ENCODE peak calls at places on chromosomes 11 and 22, in seven cellular contexts. X is GM20000; L is GM12891; I is activated CD4-positive, alpha-beta T cell treated with anti-CD3 and anti-CD28 coated beads, Interleukin-2, amount 50 U/mL, for 1 hour; J is stomach; K is ureter; P is HT1080. E is an unnamed sample.
A peak's percentile ranks its signal among the peaks of the same experiment; 100 is the strongest.

GRCh38 chr22:32106930-32107329 is 52.2 kb downstream of the C22orf42 start:
- DNase-seq in X (peak; percentile 25), L (no peak), I (peak; percentile 5), J (no peak), K (no peak), P (no peak), E (no peak)

GRCh38 chr11:123659311-123659710 is 4.9 kb upstream of the SCN3B start:
- DNase-seq in X (no peak), L (no peak), I (no peak), J (no peak), K (no peak), P (no peak), E (no peak)

GRCh38 chr11:76026862-76027261 is 179.4 kb downstream of the WNT11 start:
- DNase-seq in X (no peak), L (no peak), I (no peak), J (no peak), K (no peak), P (no peak), E (no peak)

GRCh38 chr22:30043181-30043580 is 37.1 kb upstream of the HORMAD2 start:
- DNase-seq in X (no peak), L (no peak), I (no peak), J (no peak), K (no peak), P (no peak), E (no peak)

GRCh38 chr22:30038219-30038618 is 42.0 kb upstream of the HORMAD2 start:
- DNase-seq in X (no peak), L (no peak), I (no peak), J (peak; percentile 64), K (no peak), P (no peak), E (no peak)

GRCh38 chr22:31244943-31245451 is 32.9 kb downstream of the LIMK2 start:
- DNase-seq in X (no peak), L (no peak), I (no peak), J (no peak), K (no peak), P (no peak), E (no peak)

GRCh38 chr11:126115820-126116319 is 53.2 kb upstream of the CDON start:
- DNase-seq in X (no peak), L (no peak), I (no peak), J (peak; percentile 85), K (peak; percentile 80), P (peak; percentile 29), E (peak; percentile 84)

GRCh38 chr11:11157201-11157600 is 195.8 kb downstream of the CSNK2A3 start:
- DNase-seq in X (no peak), L (peak; percentile 11), I (peak; percentile 70), J (no peak), K (no peak), P (peak; percentile 30), E (no peak)

GRCh38 chr11:41665633-41666032 is 206.2 kb upstream of the LRRC4C start:
- DNase-seq in X (no peak), L (no peak), I (no peak), J (no peak), K (no peak), P (no peak), E (no peak)

GRCh38 chr11:1437500-1437899 is 47.8 kb downstream of the BRSK2 start:
- DNase-seq in X (no peak), L (no peak), I (no peak), J (peak; percentile 83), K (no peak), P (no peak), E (no peak)

GRCh38 chr22:29567338-29567737 is 13.6 kb downstream of the NIPSNAP1 start:
- DNase-seq in X (no peak), L (no peak), I (no peak), J (no peak), K (no peak), P (no peak), E (no peak)

GRCh38 chr22:49448546-49448945 is 379.1 kb downstream of the BRD1 start:
- DNase-seq in X (no peak), L (no peak), I (no peak), J (no peak), K (no peak), P (no peak), E (no peak)

GRCh38 chr11:128324531-128325141 is 262.7 kb downstream of the ETS1 start:
- DNase-seq in X (no peak), L (no peak), I (peak; percentile 74), J (no peak), K (no peak), P (no peak), E (no peak)

GRCh38 chr11:47913569-47914244 is 65.6 kb upstream of the NUP160 start:
- DNase-seq in X (no peak), L (no peak), I (no peak), J (no peak), K (no peak), P (no peak), E (no peak)

GRCh38 chr11:75281469-75282095 is 41.0 kb downstream of the TPBGL start:
- DNase-seq in X (no peak), L (no peak), I (no peak), J (no peak), K (no peak), P (no peak), E (no peak)

GRCh38 chr22:50544078-50544745 is 1.5 kb upstream of the KLHDC7B start:
- DNase-seq in X (peak; percentile 88), L (peak; percentile 80), I (peak; percentile 82), J (peak; percentile 87), K (peak; percentile 80), P (no peak), E (peak; percentile 57)

GRCh38 chr11:132093861-132094260 is 723.4 kb downstream of the NTM start:
- DNase-seq in X (no peak), L (no peak), I (no peak), J (no peak), K (no peak), P (peak; percentile 53), E (no peak)

GRCh38 chr11:20154381-20154780 is 5.9 kb downstream of the DBX1 start:
- DNase-seq in X (no peak), L (no peak), I (no peak), J (no peak), K (no peak), P (no peak), E (no peak)

GRCh38 chr11:122101625-122102291 is 14.3 kb downstream of the BLID start:
- DNase-seq in X (no peak), L (no peak), I (no peak), J (no peak), K (peak; percentile 68), P (no peak), E (peak; percentile 51)

GRCh38 chr11:34680918-34681554 is 60.1 kb downstream of the EHF start:
- DNase-seq in X (no peak), L (no peak), I (no peak), J (no peak), K (no peak), P (peak; percentile 87), E (no peak)

GRCh38 chr11:130859896-130860295 is 56.4 kb downstream of the SNX19 start:
- DNase-seq in X (no peak), L (no peak), I (no peak), J (no peak), K (no peak), P (no peak), E (no peak)

GRCh38 chr11:26599876-26600434 is 27.9 kb upstream of the MUC15 start:
- DNase-seq in X (no peak), L (no peak), I (no peak), J (no peak), K (no peak), P (no peak), E (no peak)

GRCh38 chr11:119337581-119338317 is 2.9 kb downstream of the C1QTNF5 start:
- DNase-seq in X (no peak), L (no peak), I (no peak), J (no peak), K (no peak), P (peak; percentile 76), E (no peak)

GRCh38 chr11:119972281-119972680 is 165.6 kb downstream of the TRIM29 start:
- DNase-seq in X (no peak), L (no peak), I (no peak), J (no peak), K (no peak), P (no peak), E (no peak)

GRCh38 chr11:83044958-83045712 is 26.6 kb downstream of the RAB30 start:
- DNase-seq in X (peak; percentile 37), L (peak; percentile 29), I (no peak), J (no peak), K (no peak), P (peak; percentile 88), E (no peak)

E was measured in prostate gland.